ENCODE peak calls at places on chromosomes 7 and 10, in six cellular contexts. One of them, this sample, is unnamed.

GRCh38 chr10:123556736-123557135 is 109.4 kb upstream of the GPR26 start:
- DNase-seq in astrocyte of the cerebellum: no peak
- DNase-seq in fibroblast of pulmonary artery: no peak
- DNase-seq in GM12865: no peak
- DNase-seq in ascending aorta: no peak
- DNase-seq in foreskin fibroblast: no peak
- DNase-seq in this sample: no peak

GRCh38 chr7:107041097-107041496 is 3.4 kb upstream of the PRKAR2B start:
- DNase-seq in GM12865: no peak
- DNase-seq in astrocyte of the cerebellum: no peak
- DNase-seq in ascending aorta: no peak
- DNase-seq in foreskin fibroblast: no peak
- DNase-seq in fibroblast of pulmonary artery: no peak
- DNase-seq in this sample: no peak

GRCh38 chr10:119176166-119176565 is 2.4 kb downstream of the PRDX3 start:
- DNase-seq in GM12865: no peak
- DNase-seq in astrocyte of the cerebellum: no peak
- DNase-seq in fibroblast of pulmonary artery: no peak
- DNase-seq in ascending aorta: no peak
- DNase-seq in foreskin fibroblast: no peak
- DNase-seq in this sample: no peak

GRCh38 chr10:11261687-11262086 is 244.0 kb downstream of the CELF2 start:
- DNase-seq in fibroblast of pulmonary artery: no peak
- DNase-seq in GM12865: no peak
- DNase-seq in astrocyte of the cerebellum: no peak
- DNase-seq in ascending aorta: no peak
- DNase-seq in foreskin fibroblast: no peak
- DNase-seq in this sample: no peak

GRCh38 chr7:101116898-101117297 is 10.0 kb upstream of the SERPINE1 start:
- DNase-seq in foreskin fibroblast: no peak
- DNase-seq in ascending aorta: no peak
- DNase-seq in fibroblast of pulmonary artery: peak
- DNase-seq in astrocyte of the cerebellum: no peak
- DNase-seq in GM12865: no peak
- DNase-seq in this sample: peak

GRCh38 chr7:144818516-144818915 is 17.3 kb downstream of the TPK1 start:
- DNase-seq in GM12865: peak
- DNase-seq in fibroblast of pulmonary artery: peak
- DNase-seq in foreskin fibroblast: no peak
- DNase-seq in ascending aorta: no peak
- DNase-seq in astrocyte of the cerebellum: no peak
- DNase-seq in this sample: peak

GRCh38 chr7:44400033-44400511 is 74.7 kb upstream of the CAMK2B start:
- DNase-seq in GM12865: no peak
- DNase-seq in fibroblast of pulmonary artery: no peak
- DNase-seq in astrocyte of the cerebellum: no peak
- DNase-seq in ascending aorta: no peak
- DNase-seq in foreskin fibroblast: no peak
- DNase-seq in this sample: no peak

GRCh38 chr7:99677646-99678045 is 2.1 kb downstream of the CYP3A5 start:
- DNase-seq in astrocyte of the cerebellum: no peak
- DNase-seq in GM12865: no peak
- DNase-seq in ascending aorta: no peak
- DNase-seq in fibroblast of pulmonary artery: no peak
- DNase-seq in foreskin fibroblast: no peak
- DNase-seq in this sample: no peak

GRCh38 chr10:127977368-127978009 is 70.6 kb downstream of the PTPRE start:
- DNase-seq in astrocyte of the cerebellum: no peak
- DNase-seq in fibroblast of pulmonary artery: peak
- DNase-seq in ascending aorta: peak
- DNase-seq in GM12865: no peak
- DNase-seq in foreskin fibroblast: peak
- DNase-seq in this sample: peak

GRCh38 chr7:2705371-2706096 is 17.5 kb downstream of the AMZ1 start:
- DNase-seq in astrocyte of the cerebellum: no peak
- DNase-seq in foreskin fibroblast: no peak
- DNase-seq in ascending aorta: no peak
- DNase-seq in GM12865: no peak
- DNase-seq in fibroblast of pulmonary artery: no peak
- DNase-seq in this sample: no peak

GRCh38 chr7:55214707-55215106 is 150.4 kb upstream of the LANCL2 start:
- DNase-seq in foreskin fibroblast: no peak
- DNase-seq in fibroblast of pulmonary artery: no peak
- DNase-seq in ascending aorta: no peak
- DNase-seq in GM12865: no peak
- DNase-seq in astrocyte of the cerebellum: no peak
- DNase-seq in this sample: peak

GRCh38 chr7:129845972-129846327 is 106.8 kb downstream of the UBE2H start:
- DNase-seq in foreskin fibroblast: peak
- DNase-seq in ascending aorta: no peak
- DNase-seq in GM12865: no peak
- DNase-seq in astrocyte of the cerebellum: peak
- DNase-seq in fibroblast of pulmonary artery: peak
- DNase-seq in this sample: peak

GRCh38 chr7:937851-938484 is 16.5 kb downstream of the ADAP1 start:
- DNase-seq in foreskin fibroblast: no peak
- DNase-seq in fibroblast of pulmonary artery: no peak
- DNase-seq in GM12865: no peak
- DNase-seq in astrocyte of the cerebellum: no peak
- DNase-seq in ascending aorta: no peak
- DNase-seq in this sample: no peak

GRCh38 chr10:112721080-112721698 is 228.9 kb upstream of the TCF7L2 start:
- DNase-seq in foreskin fibroblast: peak
- DNase-seq in astrocyte of the cerebellum: no peak
- DNase-seq in ascending aorta: no peak
- DNase-seq in GM12865: peak
- DNase-seq in fibroblast of pulmonary artery: peak
- DNase-seq in this sample: peak

GRCh38 chr10:92969151-92969550 is 91.4 kb upstream of the CYP26C1 start:
- DNase-seq in foreskin fibroblast: peak
- DNase-seq in fibroblast of pulmonary artery: no peak
- DNase-seq in ascending aorta: no peak
- DNase-seq in GM12865: no peak
- DNase-seq in astrocyte of the cerebellum: no peak
- DNase-seq in this sample: peak

GRCh38 chr7:99997545-99998137 is 17.8 kb upstream of the ZKSCAN1 start:
- DNase-seq in ascending aorta: no peak
- DNase-seq in fibroblast of pulmonary artery: peak
- DNase-seq in GM12865: peak
- DNase-seq in astrocyte of the cerebellum: no peak
- DNase-seq in foreskin fibroblast: no peak
- DNase-seq in this sample: peak

GRCh38 chr7:77217474-77218185 is 18.0 kb upstream of the FGL2 start:
- DNase-seq in astrocyte of the cerebellum: no peak
- DNase-seq in fibroblast of pulmonary artery: no peak
- DNase-seq in foreskin fibroblast: no peak
- DNase-seq in ascending aorta: no peak
- DNase-seq in GM12865: no peak
- DNase-seq in this sample: no peak

GRCh38 chr7:151361193-151361959 is 19.8 kb downstream of the NUB1 start:
- DNase-seq in GM12865: no peak
- DNase-seq in astrocyte of the cerebellum: no peak
- DNase-seq in ascending aorta: no peak
- DNase-seq in fibroblast of pulmonary artery: no peak
- DNase-seq in foreskin fibroblast: peak
- DNase-seq in this sample: no peak

GRCh38 chr7:8251195-8251594 is 10.8 kb downstream of the ICA1 start:
- DNase-seq in fibroblast of pulmonary artery: no peak
- DNase-seq in ascending aorta: no peak
- DNase-seq in astrocyte of the cerebellum: no peak
- DNase-seq in foreskin fibroblast: no peak
- DNase-seq in GM12865: no peak
- DNase-seq in this sample: no peak

GRCh38 chr10:97861351-97861750 is 11.7 kb downstream of the GOLGA7B start:
- DNase-seq in astrocyte of the cerebellum: no peak
- DNase-seq in GM12865: no peak
- DNase-seq in fibroblast of pulmonary artery: peak
- DNase-seq in foreskin fibroblast: peak
- DNase-seq in ascending aorta: no peak
- DNase-seq in this sample: peak

GRCh38 chr7:138684360-138684759 is 16.8 kb downstream of the SVOPL start:
- DNase-seq in ascending aorta: no peak
- DNase-seq in astrocyte of the cerebellum: no peak
- DNase-seq in fibroblast of pulmonary artery: no peak
- DNase-seq in GM12865: no peak
- DNase-seq in foreskin fibroblast: no peak
- DNase-seq in this sample: no peak

GRCh38 chr10:29191674-29192073 is 97.2 kb upstream of the LYZL1 start:
- DNase-seq in astrocyte of the cerebellum: no peak
- DNase-seq in ascending aorta: no peak
- DNase-seq in foreskin fibroblast: no peak
- DNase-seq in fibroblast of pulmonary artery: no peak
- DNase-seq in GM12865: no peak
- DNase-seq in this sample: no peak

GRCh38 chr10:24307696-24308476 is 98.9 kb downstream of the KIAA1217 start:
- DNase-seq in GM12865: no peak
- DNase-seq in fibroblast of pulmonary artery: peak
- DNase-seq in foreskin fibroblast: no peak
- DNase-seq in astrocyte of the cerebellum: peak
- DNase-seq in ascending aorta: no peak
- DNase-seq in this sample: peak

GRCh38 chr10:78332699-78333098 is 299.0 kb downstream of the RPS24 start:
- DNase-seq in ascending aorta: no peak
- DNase-seq in astrocyte of the cerebellum: no peak
- DNase-seq in fibroblast of pulmonary artery: no peak
- DNase-seq in GM12865: no peak
- DNase-seq in foreskin fibroblast: no peak
- DNase-seq in this sample: no peak

GRCh38 chr7:74039337-74039736 is 11.4 kb downstream of the ELN start:
- DNase-seq in foreskin fibroblast: no peak
- DNase-seq in ascending aorta: no peak
- DNase-seq in GM12865: no peak
- DNase-seq in astrocyte of the cerebellum: no peak
- DNase-seq in fibroblast of pulmonary artery: no peak
- DNase-seq in this sample: no peak

GRCh38 chr7:157151626-157152339 is 13.1 kb downstream of the UBE3C start:
- DNase-seq in foreskin fibroblast: no peak
- DNase-seq in fibroblast of pulmonary artery: no peak
- DNase-seq in ascending aorta: no peak
- DNase-seq in GM12865: no peak
- DNase-seq in astrocyte of the cerebellum: no peak
- DNase-seq in this sample: no peak

DNA sequence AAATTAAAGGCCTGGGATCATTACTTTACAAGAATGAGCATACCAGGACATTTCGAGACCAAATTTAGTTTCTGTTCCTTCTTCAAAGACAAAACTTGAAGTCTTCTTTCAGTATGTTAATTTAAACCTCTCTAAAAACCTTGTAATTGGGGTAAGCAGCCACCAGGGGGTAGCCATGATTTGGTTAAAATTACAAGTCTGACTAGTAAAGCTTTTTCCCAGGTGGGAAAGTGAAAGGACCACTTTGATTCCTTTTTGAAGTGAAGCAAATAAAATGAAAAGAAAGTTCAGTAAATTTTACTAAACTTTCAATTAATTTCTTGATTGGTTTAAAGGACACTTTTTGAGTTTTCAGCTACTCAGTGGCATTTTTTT is 294.3 kb downstream of the BBS9 start:
- DNase-seq in astrocyte of the cerebellum: no peak
- DNase-seq in foreskin fibroblast: no peak
- DNase-seq in GM12865: peak
- DNase-seq in fibroblast of pulmonary artery: peak
- DNase-seq in ascending aorta: no peak
- DNase-seq in this sample: peak
- TF ChIP-seq CTCF in astrocyte of the cerebellum: no peak
- TF ChIP-seq CTCF in foreskin fibroblast: peak
- TF ChIP-seq CTCF in GM12865: peak
- TF ChIP-seq CTCF in fibroblast of pulmonary artery: peak
- TF ChIP-seq CTCF in ascending aorta: no peak
- TF ChIP-seq CTCF in this sample: peak

DNA sequence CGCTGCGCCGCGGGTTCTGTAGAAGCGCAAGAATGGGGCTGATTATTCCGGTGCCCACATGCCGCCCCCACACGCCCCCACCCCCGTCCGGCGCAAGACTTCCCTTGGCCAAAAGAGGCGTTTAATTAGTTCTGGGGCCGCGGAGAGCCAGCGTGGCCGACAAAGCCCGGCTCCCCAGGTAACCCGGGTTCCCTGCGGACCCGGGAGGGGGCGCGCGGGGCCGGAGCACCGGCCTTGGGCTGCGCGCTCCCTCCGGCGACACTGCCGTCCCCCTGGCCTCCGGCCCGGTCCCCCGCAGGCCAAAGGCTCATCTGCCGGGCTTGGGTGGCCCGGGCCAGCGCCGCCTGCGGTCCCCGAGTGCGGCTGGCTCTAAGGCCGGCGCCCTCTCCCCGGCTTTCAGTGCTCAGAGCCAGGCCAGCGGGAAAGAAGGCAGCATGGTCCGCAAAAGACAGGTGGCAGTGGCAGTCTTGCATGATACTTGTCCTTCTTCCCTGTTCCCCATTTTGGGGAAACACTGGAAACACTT is 18.5 kb upstream of the PTF1A start:
- DNase-seq in foreskin fibroblast: no peak
- DNase-seq in astrocyte of the cerebellum: no peak
- DNase-seq in GM12865: no peak
- DNase-seq in ascending aorta: no peak
- DNase-seq in fibroblast of pulmonary artery: no peak
- DNase-seq in this sample: no peak
- H3K4me3 ChIP-seq in foreskin fibroblast: no peak
- H3K4me3 ChIP-seq in astrocyte of the cerebellum: no peak
- H3K4me3 ChIP-seq in GM12865: no peak
- H3K4me3 ChIP-seq in ascending aorta: no peak
- H3K4me3 ChIP-seq in fibroblast of pulmonary artery: no peak
- H3K4me3 ChIP-seq in this sample: no peak

DNA sequence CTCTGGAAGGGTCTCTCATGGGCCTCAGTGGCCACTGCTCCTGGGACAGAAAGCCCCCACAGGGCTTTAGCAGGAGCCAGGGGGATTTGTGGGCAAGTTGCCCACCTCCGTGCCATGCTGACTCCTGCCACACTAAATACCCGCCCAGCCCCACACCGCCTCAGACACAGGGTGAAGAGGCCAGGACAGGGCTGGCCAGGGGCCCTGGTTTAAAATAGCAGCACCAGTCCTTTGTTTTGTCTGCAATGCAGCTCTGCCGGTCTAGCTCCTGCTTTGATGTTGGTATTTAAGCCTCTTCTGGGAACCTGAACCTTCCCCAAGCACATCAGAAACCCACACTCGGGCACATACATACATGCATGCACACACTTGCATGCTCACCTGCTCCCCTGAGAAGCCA is 14.4 kb upstream of the TNRC18 start:
- DNase-seq in foreskin fibroblast: no peak
- DNase-seq in fibroblast of pulmonary artery: no peak
- DNase-seq in GM12865: no peak
- DNase-seq in ascending aorta: no peak
- DNase-seq in astrocyte of the cerebellum: no peak
- DNase-seq in this sample: no peak
- TF ChIP-seq CTCF in foreskin fibroblast: no peak
- TF ChIP-seq CTCF in fibroblast of pulmonary artery: no peak
- TF ChIP-seq CTCF in GM12865: no peak
- TF ChIP-seq CTCF in ascending aorta: no peak
- TF ChIP-seq CTCF in astrocyte of the cerebellum: no peak
- TF ChIP-seq CTCF in this sample: no peak

DNA sequence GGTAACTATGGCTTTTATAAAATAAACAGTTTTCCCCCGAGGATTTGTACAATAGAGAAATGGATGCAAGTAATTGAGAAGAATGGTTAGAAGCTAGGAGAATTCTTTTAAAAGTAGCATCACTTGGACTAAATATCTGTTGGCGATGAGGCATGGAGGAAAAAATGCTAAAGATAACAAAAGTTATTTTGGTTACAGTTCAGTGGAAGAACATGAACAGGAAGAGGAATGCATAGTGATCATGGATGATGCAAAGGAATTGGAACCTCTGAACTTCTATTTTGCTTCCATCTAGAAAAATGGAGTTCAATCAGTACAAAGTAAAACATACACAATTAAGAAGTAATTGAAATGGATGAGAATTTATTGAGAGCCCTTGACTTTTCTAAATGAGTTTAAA is 32.9 kb downstream of the ENTPD1 start:
- DNase-seq in fibroblast of pulmonary artery: peak
- DNase-seq in ascending aorta: no peak
- DNase-seq in foreskin fibroblast: peak
- DNase-seq in GM12865: no peak
- DNase-seq in astrocyte of the cerebellum: peak
- DNase-seq in this sample: peak
- H3K4me3 ChIP-seq in fibroblast of pulmonary artery: no peak
- H3K4me3 ChIP-seq in ascending aorta: no peak
- H3K4me3 ChIP-seq in foreskin fibroblast: no peak
- H3K4me3 ChIP-seq in GM12865: no peak
- H3K4me3 ChIP-seq in astrocyte of the cerebellum: no peak
- H3K4me3 ChIP-seq in this sample: no peak